ENCODE peak calls at places on chromosomes 3 and 15, in six cellular contexts. R, O, H, M, C and W are unnamed samples.
A peak's percentile ranks its signal among the peaks of the same experiment; 100 is the strongest.

GRCh38 chr3:189883113-189883753 is 237.5 kb downstream of the P3H2 start:
- DNase-seq in M (no peak), H (no peak), R (no peak), O (no peak), C (no peak), W (no peak)

GRCh38 chr3:169980055-169980454 is 13.4 kb downstream of the SEC62 start:
- DNase-seq in O (no peak), R (no peak), H (no peak), C (peak; percentile 47), M (no peak), W (no peak)

GRCh38 chr3:125148016-125148812 is 64.3 kb downstream of the SLC12A8 start:
- DNase-seq in C (no peak), M (no peak), R (no peak), O (no peak), H (no peak), W (no peak)

GRCh38 chr3:61876797-61877196 is 315.4 kb downstream of the PTPRG start:
- DNase-seq in C (no peak), O (no peak), H (no peak), M (no peak), R (peak; percentile 58), W (no peak)

GRCh38 chr15:69403611-69404010 is 10.5 kb upstream of the KIF23 start:
- DNase-seq in R (peak; percentile 72), O (no peak), C (no peak), M (no peak), H (no peak), W (no peak)

GRCh38 chr3:121482651-121483050 is 63.1 kb downstream of the POLQ start:
- DNase-seq in M (no peak), H (no peak), O (peak; percentile 47), R (peak; percentile 55), C (no peak), W (no peak)

GRCh38 chr3:187022403-187023029 is 92.2 kb downstream of the ST6GAL1 start:
- DNase-seq in R (no peak), M (no peak), H (no peak), C (no peak), O (no peak), W (no peak)

GRCh38 chr3:55128201-55128870 is 200.5 kb upstream of the LRTM1 start:
- DNase-seq in R (peak; percentile 47), O (no peak), H (no peak), C (no peak), M (no peak), W (no peak)

GRCh38 chr3:100737334-100737733 is 28.0 kb downstream of the TFG start:
- DNase-seq in M (no peak), C (no peak), R (no peak), O (no peak), H (no peak), W (no peak)

GRCh38 chr3:122676759-122677158 is 3.9 kb upstream of the PARP14 start:
- DNase-seq in O (no peak), C (no peak), H (no peak), M (no peak), R (peak; percentile 42), W (no peak)

GRCh38 chr3:146092230-146092629 is 68.8 kb downstream of the PLOD2 start:
- DNase-seq in M (no peak), H (no peak), R (peak; percentile 46), O (no peak), C (peak; percentile 3), W (no peak)

GRCh38 chr3:192275741-192276355 is 451.5 kb downstream of the FGF12 start:
- DNase-seq in M (no peak), O (no peak), H (no peak), C (no peak), R (no peak), W (no peak)

GRCh38 chr15:88487176-88487795 is 19.8 kb downstream of the MRPS11 start:
- DNase-seq in R (no peak), O (no peak), H (no peak), M (no peak), C (no peak), W (no peak)

GRCh38 chr15:25684521-25685215 is 178.5 kb downstream of the ATP10A start:
- DNase-seq in M (peak; percentile 73), O (no peak), R (no peak), H (no peak), C (no peak), W (no peak)

GRCh38 chr3:146184616-146185015 is 23.6 kb upstream of the PLOD2 start:
- DNase-seq in M (no peak), O (no peak), C (no peak), R (no peak), H (no peak), W (no peak)

GRCh38 chr3:126850370-126851085 is 132.4 kb upstream of the PLXNA1 start:
- DNase-seq in C (peak; percentile 85), H (no peak), R (peak; percentile 95), O (no peak), M (no peak), W (no peak)

GRCh38 chr3:23915537-23916108 is 1.2 kb downstream of the NKIRAS1 start:
- DNase-seq in H (no peak), O (no peak), M (no peak), R (no peak), C (peak; percentile 45), W (no peak)

GRCh38 chr15:80660114-80660513 is 35.0 kb upstream of the ABHD17C start:
- DNase-seq in H (no peak), M (no peak), O (no peak), R (peak; percentile 2), C (peak; percentile 42), W (no peak)
- TF ChIP-seq CTCF in H (no peak), M (peak; percentile 30), O (peak; percentile 58), R (peak; percentile 74), C (peak; percentile 77), W (peak; percentile 36)

DNA sequence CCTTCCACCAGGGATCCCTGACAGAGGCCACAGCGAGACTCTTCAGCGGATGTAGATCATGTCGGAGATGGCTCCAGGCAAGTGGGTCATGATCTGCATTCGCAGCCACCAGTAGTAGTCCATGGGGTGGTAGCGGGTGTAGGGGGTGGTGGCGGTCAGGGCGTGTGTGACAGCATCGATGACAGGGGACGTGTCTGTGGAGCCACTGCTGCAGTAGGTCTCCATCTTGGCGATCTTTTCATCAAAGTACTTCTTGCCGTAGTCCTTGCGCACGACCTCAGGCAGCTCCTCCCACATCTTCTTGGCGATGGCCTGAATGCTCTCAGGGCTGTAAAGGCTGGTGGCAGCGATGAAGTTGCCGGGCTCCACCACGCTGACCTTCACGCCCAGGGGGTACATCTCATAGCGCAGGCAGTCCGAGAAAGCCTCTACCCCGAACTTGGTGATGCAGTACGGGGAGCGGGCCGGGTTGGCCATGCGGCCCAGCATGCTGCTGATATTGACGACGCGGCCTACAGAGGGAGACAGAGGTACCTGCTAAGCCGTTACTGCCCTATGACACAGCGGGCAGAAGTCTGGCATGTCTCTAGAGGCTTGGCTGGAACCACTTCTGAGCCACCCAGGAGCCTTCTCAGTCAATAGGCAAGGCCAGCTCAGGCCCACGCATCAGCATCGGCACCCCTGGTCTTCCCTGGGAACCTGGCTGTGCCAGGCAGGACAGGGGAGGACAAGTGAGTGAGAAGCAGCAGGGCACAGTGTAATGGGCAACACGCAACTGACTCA is 43.7 kb downstream of the BDH1 start:
- DNase-seq in H (no peak), O (no peak), M (no peak), R (no peak), C (no peak), W (no peak)
- TF ChIP-seq CTCF in H (no peak), O (no peak), M (no peak), R (no peak), C (peak; percentile 33), W (no peak)

GRCh38 chr3:120139140-120139539 is 44.9 kb upstream of the GSK3B start:
- DNase-seq in M (no peak), C (no peak), R (no peak), H (no peak), O (no peak), W (no peak)

GRCh38 chr3:120142236-120142635 is 48.0 kb upstream of the GSK3B start:
- DNase-seq in R (no peak), H (no peak), M (no peak), C (no peak), O (no peak), W (no peak)

GRCh38 chr3:120140098-120140742 is 46.0 kb upstream of the GSK3B start:
- DNase-seq in H (no peak), C (no peak), M (no peak), O (no peak), R (no peak), W (no peak)

GRCh38 chr3:120137548-120137947 is 43.3 kb upstream of the GSK3B start:
- DNase-seq in M (no peak), C (no peak), O (no peak), R (no peak), H (no peak), W (no peak)
- TF ChIP-seq CTCF in M (peak; percentile 5), C (peak; percentile 36), O (no peak), R (no peak), H (no peak), W (no peak)

GRCh38 chr3:58230876-58231552 is 6.6 kb upstream of the ABHD6 start:
- DNase-seq in R (no peak), C (no peak), M (no peak), O (no peak), H (no peak), W (no peak)
- TF ChIP-seq CTCF in R (no peak), C (no peak), M (no peak), O (no peak), H (no peak), W (no peak)